ENCODE peak calls at places on chromosomes 16 and 17, in five cellular contexts. L, X, N, R and V are unnamed samples.

GRCh38 chr16:79415983-79416641 is 184.4 kb downstream of the MAF start:
- ATAC-seq in L (no peak), R (peak), N (no peak), X (no peak), V (no peak)

GRCh38 chr17:17808706-17809432 is 27.9 kb downstream of the SREBF1 start:
- ATAC-seq in N (no peak), L (no peak), R (peak), X (peak), V (peak)

GRCh38 chr17:38420518-38420917 is 7.7 kb upstream of the ARHGAP23 start:
- ATAC-seq in N (peak), L (no peak), R (no peak), X (no peak), V (no peak)

GRCh38 chr17:4838306-4838785 is 5.2 kb downstream of the MINK1 start:
- ATAC-seq in N (no peak), R (no peak), X (no peak), L (no peak), V (no peak)

GRCh38 chr16:80973991-80974390 is 32.7 kb downstream of the CMC2 start:
- ATAC-seq in L (no peak), R (no peak), N (no peak), X (peak), V (no peak)

GRCh38 chr17:40303706-40304450 is 5.1 kb upstream of the RARA start:
- ATAC-seq in X (no peak), R (no peak), L (no peak), N (peak), V (no peak)

GRCh38 chr16:65249768-65250167 is 127.9 kb upstream of the CDH11 start:
- ATAC-seq in R (no peak), X (no peak), N (peak), L (no peak), V (no peak)

GRCh38 chr16:12205378-12205777 is 228.8 kb downstream of the SNX29 start:
- ATAC-seq in N (no peak), L (no peak), R (no peak), X (no peak), V (no peak)

GRCh38 chr16:80462902-80463301 is 77.9 kb upstream of the DYNLRB2 start:
- ATAC-seq in L (no peak), N (no peak), R (no peak), X (no peak), V (no peak)

GRCh38 chr17:76630151-76630550 is 13.4 kb downstream of the ST6GALNAC1 start:
- ATAC-seq in L (no peak), N (no peak), X (no peak), R (no peak), V (no peak)

GRCh38 chr17:15364615-15365014 is 23.2 kb upstream of the TEKT3 start:
- ATAC-seq in X (no peak), L (no peak), R (no peak), N (peak), V (no peak)

GRCh38 chr17:55825213-55825612 is 74.4 kb downstream of the PCTP start:
- ATAC-seq in R (no peak), X (peak), N (no peak), L (peak), V (no peak)

GRCh38 chr17:40539711-40540411 is 25.4 kb downstream of the CCR7 start:
- ATAC-seq in L (no peak), X (no peak), N (peak), R (no peak), V (no peak)

GRCh38 chr17:17129466-17129865 is 76.7 kb downstream of the PLD6 start:
- ATAC-seq in N (no peak), R (no peak), L (no peak), X (peak), V (no peak)

GRCh38 chr17:58039975-58040374 is 32.9 kb upstream of the SRSF1 start:
- ATAC-seq in X (no peak), R (no peak), N (no peak), L (no peak), V (no peak)

GRCh38 chr16:21244798-21245197 is 11.3 kb downstream of the ANKS4B start:
- ATAC-seq in X (no peak), N (no peak), R (no peak), L (no peak), V (no peak)

GRCh38 chr16:46972971-46973456 is 460 bp downstream of the DNAJA2 start:
- ATAC-seq in X (peak), R (peak), N (peak), L (peak), V (peak)

GRCh38 chr17:5931611-5932010 is 138.6 kb upstream of the WSCD1 start:
- ATAC-seq in R (no peak), X (no peak), N (no peak), L (no peak), V (no peak)

GRCh38 chr16:31487076-31487719 is 4.3 kb downstream of the SLC5A2 start:
- ATAC-seq in L (peak), R (no peak), X (no peak), N (no peak), V (no peak)

GRCh38 chr17:63701477-63702222 is 1.7 kb upstream of the LIMD2 start:
- ATAC-seq in L (peak), N (no peak), X (no peak), R (peak), V (peak)

GRCh38 chr16:49539758-49540157 is 166.2 kb downstream of the C16orf78 start:
- ATAC-seq in R (no peak), N (no peak), L (no peak), X (no peak), V (no peak)

GRCh38 chr16:80012586-80012985 is 412.0 kb upstream of the MAF start:
- ATAC-seq in L (no peak), N (no peak), R (no peak), X (no peak), V (no peak)

GRCh38 chr17:58403312-58403711 is 14.0 kb downstream of the RNF43 start:
- ATAC-seq in R (no peak), N (no peak), X (no peak), L (no peak), V (no peak)

GRCh38 chr17:59397316-59398073 is 66.0 kb downstream of the YPEL2 start:
- ATAC-seq in N (peak), R (no peak), X (no peak), L (no peak), V (no peak)

GRCh38 chr17:59027750-59028149 is 78.9 kb downstream of the TRIM37 start:
- ATAC-seq in R (no peak), X (no peak), L (no peak), N (no peak), V (no peak)